ENCODE peak calls at places on chromosomes 7 and 10, in six cellular contexts. One of them, this sample, is unnamed.
A peak's percentile ranks its signal among the peaks of the same experiment; 100 is the strongest.

GRCh38 chr7:94655884-94656657 is at the start of gene SGCE:
- DNase-seq in endodermal cell: peak; percentile 95
- DNase-seq in AG09309: peak; percentile 18
- DNase-seq in adrenal gland: peak; percentile 89
- DNase-seq in type B pancreatic cell: peak; percentile 86
- DNase-seq in suprapubic skin: peak; percentile 73
- DNase-seq in this sample: peak; percentile 70

GRCh38 chr7:138465046-138465445 is 5.0 kb downstream of the TRIM24 start:
- DNase-seq in AG09309: no peak
- DNase-seq in suprapubic skin: no peak
- DNase-seq in type B pancreatic cell: no peak
- DNase-seq in endodermal cell: no peak
- DNase-seq in adrenal gland: no peak
- DNase-seq in this sample: peak; percentile 23

GRCh38 chr10:44366936-44367630 is 17.8 kb downstream of the CXCL12 start:
- DNase-seq in suprapubic skin: no peak
- DNase-seq in AG09309: no peak
- DNase-seq in endodermal cell: no peak
- DNase-seq in type B pancreatic cell: no peak
- DNase-seq in adrenal gland: no peak
- DNase-seq in this sample: peak; percentile 12

GRCh38 chr10:23110722-23111660 is 15.6 kb downstream of the MSRB2 start:
- DNase-seq in suprapubic skin: no peak
- DNase-seq in type B pancreatic cell: no peak
- DNase-seq in adrenal gland: no peak
- DNase-seq in endodermal cell: no peak
- DNase-seq in AG09309: no peak
- DNase-seq in this sample: no peak

GRCh38 chr10:77737608-77738007 is 100.0 kb upstream of the KCNMA1 start:
- DNase-seq in type B pancreatic cell: no peak
- DNase-seq in endodermal cell: no peak
- DNase-seq in AG09309: peak; percentile 80
- DNase-seq in adrenal gland: no peak
- DNase-seq in suprapubic skin: no peak
- DNase-seq in this sample: peak; percentile 98

GRCh38 chr10:28177944-28178637 is 124.8 kb downstream of the MPP7 start:
- DNase-seq in AG09309: no peak
- DNase-seq in endodermal cell: no peak
- DNase-seq in type B pancreatic cell: no peak
- DNase-seq in suprapubic skin: no peak
- DNase-seq in adrenal gland: no peak
- DNase-seq in this sample: no peak

GRCh38 chr10:91137011-91137643 is 83.3 kb upstream of the PCGF5 start:
- DNase-seq in AG09309: no peak
- DNase-seq in type B pancreatic cell: no peak
- DNase-seq in endodermal cell: no peak
- DNase-seq in suprapubic skin: no peak
- DNase-seq in adrenal gland: no peak
- DNase-seq in this sample: no peak

GRCh38 chr7:152667900-152668440 is 8.0 kb downstream of the XRCC2 start:
- DNase-seq in endodermal cell: no peak
- DNase-seq in AG09309: no peak
- DNase-seq in adrenal gland: no peak
- DNase-seq in type B pancreatic cell: no peak
- DNase-seq in suprapubic skin: no peak
- DNase-seq in this sample: no peak

GRCh38 chr10:17502788-17503187 is 48.4 kb upstream of the ST8SIA6 start:
- DNase-seq in AG09309: no peak
- DNase-seq in suprapubic skin: no peak
- DNase-seq in type B pancreatic cell: no peak
- DNase-seq in endodermal cell: no peak
- DNase-seq in adrenal gland: no peak
- DNase-seq in this sample: no peak

DNA sequence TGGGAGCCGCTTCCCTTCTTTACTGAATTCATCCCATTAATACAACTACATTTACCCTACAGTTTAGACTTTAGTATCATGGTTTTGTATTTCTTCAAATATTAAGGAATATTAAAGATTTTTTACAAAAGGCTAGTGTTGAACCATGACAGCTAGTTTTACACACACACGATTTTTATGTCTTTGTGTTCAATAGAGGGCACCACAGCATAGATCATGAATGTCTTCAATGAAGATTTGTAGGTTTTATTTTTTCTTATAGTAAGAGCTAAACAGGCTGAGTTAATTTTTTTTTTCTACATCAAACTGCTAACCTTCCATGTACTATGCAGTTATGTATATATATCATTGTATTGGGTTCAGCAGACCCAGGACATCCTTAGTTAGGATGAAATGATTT is 76.9 kb downstream of the SNX10 start:
- DNase-seq in type B pancreatic cell: no peak
- DNase-seq in adrenal gland: no peak
- DNase-seq in suprapubic skin: no peak
- DNase-seq in AG09309: no peak
- DNase-seq in endodermal cell: no peak
- DNase-seq in this sample: no peak
- TF ChIP-seq CTCF in type B pancreatic cell: peak; percentile 25
- TF ChIP-seq CTCF in adrenal gland: no peak
- TF ChIP-seq CTCF in suprapubic skin: no peak
- TF ChIP-seq CTCF in AG09309: no peak
- TF ChIP-seq CTCF in endodermal cell: no peak
- TF ChIP-seq CTCF in this sample: no peak

GRCh38 chr10:126969310-126969709 is 64.1 kb downstream of the DOCK1 start:
- DNase-seq in adrenal gland: no peak
- DNase-seq in AG09309: no peak
- DNase-seq in type B pancreatic cell: no peak
- DNase-seq in suprapubic skin: no peak
- DNase-seq in endodermal cell: peak; percentile 80
- DNase-seq in this sample: no peak
- TF ChIP-seq CTCF in adrenal gland: no peak
- TF ChIP-seq CTCF in AG09309: peak; percentile 8
- TF ChIP-seq CTCF in type B pancreatic cell: peak; percentile 31
- TF ChIP-seq CTCF in suprapubic skin: no peak
- TF ChIP-seq CTCF in endodermal cell: peak; percentile 80
- TF ChIP-seq CTCF in this sample: peak; percentile 6

GRCh38 chr7:73578342-73579124 is at the start of gene TBL2:
- DNase-seq in endodermal cell: peak; percentile 99
- DNase-seq in type B pancreatic cell: peak; percentile 99
- DNase-seq in suprapubic skin: peak; percentile 99
- DNase-seq in AG09309: peak; percentile 87
- DNase-seq in adrenal gland: peak; percentile 98
- DNase-seq in this sample: peak; percentile 88
- TF ChIP-seq CTCF in endodermal cell: no peak
- TF ChIP-seq CTCF in type B pancreatic cell: peak; percentile 26
- TF ChIP-seq CTCF in suprapubic skin: no peak
- TF ChIP-seq CTCF in AG09309: no peak
- TF ChIP-seq CTCF in adrenal gland: peak; percentile 12
- TF ChIP-seq CTCF in this sample: no peak

GRCh38 chr7:101814081-101814995 is 3.1 kb upstream of the CUX1 start:
- DNase-seq in suprapubic skin: peak; percentile 75
- DNase-seq in type B pancreatic cell: no peak
- DNase-seq in AG09309: no peak
- DNase-seq in endodermal cell: peak; percentile 83
- DNase-seq in adrenal gland: peak; percentile 60
- DNase-seq in this sample: no peak

GRCh38 chr7:101815826-101816488 is 1.5 kb upstream of the CUX1 start:
- DNase-seq in AG09309: peak; percentile 42
- DNase-seq in suprapubic skin: peak; percentile 72
- DNase-seq in adrenal gland: peak; percentile 71
- DNase-seq in type B pancreatic cell: peak; percentile 82
- DNase-seq in endodermal cell: no peak
- DNase-seq in this sample: peak; percentile 62

GRCh38 chr7:101814996-101815825 is 2.2 kb upstream of the CUX1 start:
- DNase-seq in suprapubic skin: peak; percentile 65
- DNase-seq in endodermal cell: peak; percentile 89
- DNase-seq in adrenal gland: peak; percentile 70
- DNase-seq in type B pancreatic cell: peak; percentile 81
- DNase-seq in AG09309: no peak
- DNase-seq in this sample: no peak

GRCh38 chr7:101813414-101814019 is 3.9 kb upstream of the CUX1 start:
- DNase-seq in endodermal cell: no peak
- DNase-seq in AG09309: no peak
- DNase-seq in type B pancreatic cell: no peak
- DNase-seq in suprapubic skin: no peak
- DNase-seq in adrenal gland: no peak
- DNase-seq in this sample: no peak

DNA sequence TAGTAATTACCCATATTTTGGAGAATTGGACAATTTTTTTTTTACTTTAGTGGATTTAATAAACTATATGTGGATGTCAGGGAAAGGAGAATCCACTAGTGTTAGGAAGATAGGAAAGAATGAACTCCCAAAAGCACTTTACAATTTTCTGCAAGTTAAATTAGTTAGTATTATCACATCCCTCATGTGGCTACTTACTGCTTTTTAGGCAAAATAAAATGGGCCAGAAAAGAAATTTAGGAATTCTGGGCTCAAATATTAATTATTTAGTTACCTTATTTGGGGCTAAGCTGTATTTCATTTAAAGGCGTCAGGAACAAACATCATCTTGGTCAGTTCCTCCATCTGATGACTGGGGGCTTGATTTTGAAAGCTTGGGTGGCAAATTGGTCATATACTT is 4.8 kb upstream of the CUX1 start:
- DNase-seq in suprapubic skin: no peak
- DNase-seq in AG09309: no peak
- DNase-seq in endodermal cell: no peak
- DNase-seq in adrenal gland: no peak
- DNase-seq in type B pancreatic cell: no peak
- DNase-seq in this sample: no peak
- TF ChIP-seq CTCF in suprapubic skin: no peak
- TF ChIP-seq CTCF in AG09309: no peak
- TF ChIP-seq CTCF in endodermal cell: peak; percentile 41
- TF ChIP-seq CTCF in adrenal gland: no peak
- TF ChIP-seq CTCF in type B pancreatic cell: peak; percentile 10
- TF ChIP-seq CTCF in this sample: no peak

GRCh38 chr7:155289949-155290501 is 7.7 kb upstream of the INSIG1 start:
- DNase-seq in adrenal gland: no peak
- DNase-seq in AG09309: no peak
- DNase-seq in endodermal cell: no peak
- DNase-seq in type B pancreatic cell: no peak
- DNase-seq in suprapubic skin: peak; percentile 40
- DNase-seq in this sample: no peak

GRCh38 chr7:155291729-155292128 is 5.9 kb upstream of the INSIG1 start:
- DNase-seq in type B pancreatic cell: no peak
- DNase-seq in adrenal gland: no peak
- DNase-seq in AG09309: no peak
- DNase-seq in suprapubic skin: no peak
- DNase-seq in endodermal cell: no peak
- DNase-seq in this sample: no peak

GRCh38 chr7:155293721-155294642 is 3.7 kb upstream of the INSIG1 start:
- DNase-seq in suprapubic skin: no peak
- DNase-seq in adrenal gland: no peak
- DNase-seq in endodermal cell: no peak
- DNase-seq in AG09309: no peak
- DNase-seq in type B pancreatic cell: no peak
- DNase-seq in this sample: no peak

GRCh38 chr7:155291045-155291530 is 6.6 kb upstream of the INSIG1 start:
- DNase-seq in adrenal gland: peak; percentile 85
- DNase-seq in type B pancreatic cell: no peak
- DNase-seq in suprapubic skin: no peak
- DNase-seq in AG09309: no peak
- DNase-seq in endodermal cell: no peak
- DNase-seq in this sample: peak; percentile 40

GRCh38 chr7:155292680-155293226 is 4.9 kb upstream of the INSIG1 start:
- DNase-seq in suprapubic skin: no peak
- DNase-seq in endodermal cell: no peak
- DNase-seq in adrenal gland: no peak
- DNase-seq in type B pancreatic cell: no peak
- DNase-seq in AG09309: no peak
- DNase-seq in this sample: no peak
- TF ChIP-seq CTCF in suprapubic skin: no peak
- TF ChIP-seq CTCF in endodermal cell: no peak
- TF ChIP-seq CTCF in adrenal gland: no peak
- TF ChIP-seq CTCF in type B pancreatic cell: no peak
- TF ChIP-seq CTCF in AG09309: no peak
- TF ChIP-seq CTCF in this sample: no peak

DNA sequence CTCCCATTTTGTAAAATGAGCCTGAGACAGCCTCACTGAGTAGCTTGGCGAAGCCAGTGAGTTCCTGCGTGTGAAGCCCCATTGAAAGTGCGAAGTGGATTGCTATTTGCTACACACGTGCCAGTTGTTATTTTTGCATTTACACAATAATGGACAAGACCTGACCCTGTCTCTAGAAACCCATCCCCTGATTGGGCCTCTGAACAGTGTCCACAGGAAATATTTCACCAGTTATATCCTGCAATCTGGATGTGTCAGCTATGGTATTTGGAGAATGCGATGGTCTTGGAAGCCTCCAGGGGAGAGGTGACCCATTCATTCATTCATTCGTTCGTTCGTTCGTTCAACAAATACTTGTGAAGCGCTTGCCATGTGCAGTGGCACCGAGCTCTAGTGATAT is 37.1 kb downstream of the COL13A1 start:
- DNase-seq in suprapubic skin: no peak
- DNase-seq in endodermal cell: no peak
- DNase-seq in type B pancreatic cell: no peak
- DNase-seq in adrenal gland: no peak
- DNase-seq in AG09309: no peak
- DNase-seq in this sample: peak; percentile 72
- TF ChIP-seq CTCF in suprapubic skin: no peak
- TF ChIP-seq CTCF in endodermal cell: no peak
- TF ChIP-seq CTCF in type B pancreatic cell: no peak
- TF ChIP-seq CTCF in adrenal gland: no peak
- TF ChIP-seq CTCF in AG09309: no peak
- TF ChIP-seq CTCF in this sample: no peak

GRCh38 chr7:98177553-98177952 is 33.7 kb upstream of the BHLHA15 start:
- DNase-seq in suprapubic skin: no peak
- DNase-seq in AG09309: no peak
- DNase-seq in endodermal cell: no peak
- DNase-seq in type B pancreatic cell: no peak
- DNase-seq in adrenal gland: no peak
- DNase-seq in this sample: no peak

GRCh38 chr7:98170944-98171343 is 40.3 kb upstream of the BHLHA15 start:
- DNase-seq in AG09309: no peak
- DNase-seq in adrenal gland: no peak
- DNase-seq in type B pancreatic cell: no peak
- DNase-seq in suprapubic skin: no peak
- DNase-seq in endodermal cell: no peak
- DNase-seq in this sample: no peak

GRCh38 chr7:98171449-98171848 is 39.8 kb upstream of the BHLHA15 start:
- DNase-seq in endodermal cell: no peak
- DNase-seq in adrenal gland: no peak
- DNase-seq in suprapubic skin: no peak
- DNase-seq in AG09309: no peak
- DNase-seq in type B pancreatic cell: no peak
- DNase-seq in this sample: no peak

GRCh38 chr7:98175260-98175604 is 36.0 kb upstream of the BHLHA15 start:
- DNase-seq in endodermal cell: no peak
- DNase-seq in AG09309: no peak
- DNase-seq in adrenal gland: no peak
- DNase-seq in suprapubic skin: no peak
- DNase-seq in type B pancreatic cell: no peak
- DNase-seq in this sample: no peak

GRCh38 chr7:98174334-98175259 is 36.6 kb upstream of the BHLHA15 start:
- DNase-seq in suprapubic skin: no peak
- DNase-seq in adrenal gland: no peak
- DNase-seq in AG09309: no peak
- DNase-seq in endodermal cell: no peak
- DNase-seq in type B pancreatic cell: no peak
- DNase-seq in this sample: no peak
- TF ChIP-seq CTCF in suprapubic skin: no peak
- TF ChIP-seq CTCF in adrenal gland: no peak
- TF ChIP-seq CTCF in AG09309: no peak
- TF ChIP-seq CTCF in endodermal cell: peak; percentile 16
- TF ChIP-seq CTCF in type B pancreatic cell: no peak
- TF ChIP-seq CTCF in this sample: no peak